ENCODE peak calls at places on chromosome 7, in ten cellular contexts. X is pancreas, C is stomach, D is mammary epithelial cell, Y is IMR-90, W is K562, A is heart right ventricle, L is PC-3, P is cardiac muscle cell, F is endothelial cell of umbilical vein. Z is an unnamed sample. For H3K27me3, H3K9me3 and H3K4me1, the result is how much of the 10 kb centered on the place peaks cover.

GRCh38 chr7:151125459-151125834 is 39.2 kb downstream of the AGAP3 start:
- DNase-seq in Y (no peak), A (peak), F (no peak), X (peak), W (no peak), P (peak), C (peak), L (no peak), D (no peak), Z (no peak)

GRCh38 chr7:4931932-4932331 is 27.1 kb downstream of the MMD2 start:
- DNase-seq in D (peak), A (no peak), F (no peak), P (peak), X (peak), L (peak), W (peak), Y (no peak), C (peak), Z (no peak)

GRCh38 chr7:30249316-30249715 is 35.1 kb upstream of the ZNRF2 start:
- DNase-seq in Y (no peak), D (no peak), X (no peak), A (no peak), W (no peak), F (no peak), C (no peak), P (no peak), L (no peak), Z (no peak)

GRCh38 chr7:103660455-103661371 is 214.7 kb upstream of the SLC26A5 start:
- DNase-seq in X (no peak), W (peak), L (peak), P (no peak), C (no peak), D (peak), Y (peak), A (no peak), F (peak), Z (no peak)

GRCh38 chr7:138226851-138227250 is 150.6 kb downstream of the AKR1D1 start:
- DNase-seq in W (no peak), A (no peak), X (no peak), L (no peak), P (no peak), D (no peak), F (no peak), C (no peak), Y (no peak), Z (no peak)

GRCh38 chr7:66267249-66267648 is 62.1 kb downstream of the TPST1 start:
- DNase-seq in Y (peak), X (no peak), L (no peak), F (no peak), C (no peak), P (no peak), W (no peak), D (peak), A (peak), Z (no peak)

GRCh38 chr7:22389892-22390291 is 32.9 kb upstream of the RAPGEF5 start:
- DNase-seq in F (no peak), D (no peak), C (no peak), A (no peak), L (no peak), P (no peak), Y (no peak), W (no peak), X (no peak), Z (no peak)

GRCh38 chr7:156475666-156476065 is 164.9 kb upstream of the RNF32 start:
- DNase-seq in D (no peak), P (no peak), W (peak), Y (peak), A (no peak), F (no peak), L (peak), X (no peak), C (no peak), Z (no peak)

GRCh38 chr7:24975647-24976260 is 4.2 kb downstream of the OSBPL3 start:
- DNase-seq in W (no peak), Y (peak), C (no peak), P (no peak), D (no peak), X (no peak), A (no peak), F (no peak), L (no peak), Z (no peak)

GRCh38 chr7:139620676-139621344 is 97.3 kb downstream of the CLEC2L start:
- DNase-seq in X (peak), Y (peak), W (peak), P (peak), L (peak), C (peak), D (peak), F (peak), A (no peak), Z (peak)

GRCh38 chr7:30349816-30350215 is 65.4 kb downstream of the ZNRF2 start:
- DNase-seq in X (no peak), D (no peak), P (no peak), A (no peak), L (no peak), F (no peak), Y (no peak), C (no peak), W (no peak), Z (no peak)

GRCh38 chr7:146514304-146514703 is 397.7 kb downstream of the CNTNAP2 start:
- DNase-seq in F (no peak), W (no peak), D (no peak), X (no peak), P (no peak), A (no peak), Y (no peak), C (no peak), L (no peak), Z (no peak)

GRCh38 chr7:140857048-140857447 is 67.7 kb downstream of the BRAF start:
- DNase-seq in L (no peak), Y (peak), A (no peak), P (no peak), X (no peak), F (no peak), C (no peak), D (no peak), W (no peak), Z (no peak)

GRCh38 chr7:125644113-125644512 is 714.5 kb upstream of the POT1 start:
- DNase-seq in Y (no peak), X (no peak), D (no peak), L (no peak), A (no peak), P (no peak), C (no peak), F (no peak), W (no peak), Z (no peak)

GRCh38 chr7:135712796-135713195 is 15.2 kb downstream of the SLC13A4 start:
- DNase-seq in A (no peak), F (peak), P (no peak), X (no peak), L (no peak), Y (no peak), W (no peak), C (no peak), D (no peak), Z (no peak)

GRCh38 chr7:117796889-117797288 is 76.4 kb downstream of the CTTNBP2 start:
- DNase-seq in X (no peak), A (no peak), Y (no peak), C (no peak), L (no peak), F (no peak), D (no peak), W (no peak), P (peak), Z (no peak)

GRCh38 chr7:73824986-73825385 is 5.8 kb upstream of the CLDN4 start:
- DNase-seq in F (no peak), X (peak), A (no peak), W (no peak), C (no peak), L (no peak), D (no peak), Y (no peak), P (no peak), Z (no peak)

GRCh38 chr7:55965805-55966421 is 1.5 kb downstream of the NIPSNAP2 start:
- DNase-seq in A (peak), L (peak), W (no peak), Y (peak), P (no peak), F (no peak), X (no peak), C (no peak), D (peak), Z (no peak)

GRCh38 chr7:17948503-17949238 is 8.4 kb upstream of the SNX13 start:
- DNase-seq in C (no peak), L (peak), D (peak), Y (peak), W (no peak), P (no peak), F (no peak), A (no peak), X (no peak), Z (no peak)

GRCh38 chr7:106493041-106493731 is 167.8 kb downstream of the CCDC71L start:
- DNase-seq in Y (no peak), P (peak), F (no peak), D (no peak), A (no peak), X (peak), L (no peak), C (peak), W (peak), Z (no peak)

GRCh38 chr7:119640861-119641260 is 632.1 kb upstream of the KCND2 start:
- DNase-seq in A (no peak), L (no peak), W (no peak), D (no peak), C (no peak), F (no peak), X (no peak), P (no peak), Y (no peak), Z (no peak)

GRCh38 chr7:140876519-140877248 is 48.0 kb downstream of the BRAF start:
- DNase-seq in C (no peak), F (peak), W (no peak), X (no peak), L (peak), D (peak), Y (peak), P (no peak), A (no peak), Z (no peak)

GRCh38 chr7:107660381-107661080 is at the start of gene SLC26A4:
- DNase-seq in F (no peak), P (no peak), W (no peak), X (no peak), L (no peak), C (no peak), A (no peak), Y (no peak), D (no peak), Z (no peak)

GRCh38 chr7:69598487-69599148 is 343 bp downstream of the AUTS2 start:
- DNase-seq in X (peak), A (peak), L (no peak), F (no peak), P (no peak), Y (no peak), D (peak), C (no peak), W (no peak), Z (no peak)

GRCh38 chr7:24501452-24502134 is 71.7 kb upstream of the PALS2 start:
- DNase-seq in D (no peak), Y (no peak), X (no peak), P (no peak), F (no peak), C (no peak), L (no peak), W (no peak), A (no peak), Z (no peak)

GRCh38 chr7:114083714-114084113 is 164.9 kb upstream of the PPP1R3A start:
- DNase-seq in W (no peak), D (no peak), P (peak), Y (no peak), F (peak), C (no peak), L (no peak), A (no peak), X (no peak), Z (no peak)
- H3K27me3 ChIP-seq in W (under half), D (half or more), P (half or more), Y (half or more), F (half or more), C (half or more), L (half or more), A (half or more), X (under half), Z (under half)

GRCh38 chr7:121103579-121103978 is 115.1 kb downstream of the CPED1 start:
- DNase-seq in Y (no peak), A (no peak), P (no peak), X (no peak), C (no peak), F (no peak), W (no peak), L (no peak), D (no peak), Z (no peak)
- H3K9me3 ChIP-seq in Y (under half), A (under half), P (under half), X (under half), C (under half), F (under half), W (under half), L (under half), D (under half), Z (under half)

GRCh38 chr7:42691030-42691639 is 220.7 kb downstream of the C7orf25 start:
- DNase-seq in D (peak), P (peak), W (peak), X (no peak), Y (peak), C (no peak), L (peak), F (peak), A (no peak), Z (no peak)

GRCh38 chr7:42693722-42694121 is 218.1 kb downstream of the C7orf25 start:
- DNase-seq in D (no peak), X (no peak), W (no peak), C (no peak), L (no peak), F (no peak), Y (no peak), A (peak), P (no peak), Z (no peak)

GRCh38 chr7:42699415-42700178 is 212.3 kb downstream of the C7orf25 start:
- DNase-seq in X (no peak), L (no peak), D (no peak), W (no peak), P (no peak), Y (no peak), A (no peak), F (no peak), C (no peak), Z (no peak)

GRCh38 chr7:42692609-42693008 is 219.3 kb downstream of the C7orf25 start:
- DNase-seq in C (no peak), A (no peak), F (no peak), D (no peak), Y (no peak), P (no peak), W (no peak), X (no peak), L (peak), Z (no peak)

GRCh38 chr7:42694894-42695553 is 216.8 kb downstream of the C7orf25 start:
- DNase-seq in L (peak), Y (no peak), D (no peak), A (no peak), F (no peak), W (no peak), X (no peak), C (peak), P (no peak), Z (no peak)
- H3K4me1 ChIP-seq in L (under half), Y (under half), D (under half), A (under half), F (under half), W (under half), X (under half), C (under half), P (under half), Z (under half)

GRCh38 chr7:100167912-100168323 is 499 bp downstream of the GAL3ST4 start:
- DNase-seq in A (no peak), P (peak), W (peak), D (no peak), F (no peak), L (no peak), Y (no peak), X (no peak), C (no peak), Z (no peak)

GRCh38 chr7:100166966-100167911 is 1.2 kb downstream of the GAL3ST4 start:
- DNase-seq in L (no peak), Y (no peak), F (no peak), A (no peak), P (no peak), D (no peak), W (peak), C (no peak), X (no peak), Z (no peak)

GRCh38 chr7:100163871-100164270 is 4.5 kb downstream of the GAL3ST4 start:
- DNase-seq in A (no peak), D (no peak), F (no peak), L (no peak), W (no peak), Y (no peak), X (no peak), P (no peak), C (no peak), Z (no peak)

GRCh38 chr7:100169147-100169850 is 882 bp upstream of the GAL3ST4 start:
- DNase-seq in A (no peak), L (no peak), X (no peak), P (no peak), W (peak), Y (no peak), C (no peak), F (no peak), D (no peak), Z (peak)

DNA sequence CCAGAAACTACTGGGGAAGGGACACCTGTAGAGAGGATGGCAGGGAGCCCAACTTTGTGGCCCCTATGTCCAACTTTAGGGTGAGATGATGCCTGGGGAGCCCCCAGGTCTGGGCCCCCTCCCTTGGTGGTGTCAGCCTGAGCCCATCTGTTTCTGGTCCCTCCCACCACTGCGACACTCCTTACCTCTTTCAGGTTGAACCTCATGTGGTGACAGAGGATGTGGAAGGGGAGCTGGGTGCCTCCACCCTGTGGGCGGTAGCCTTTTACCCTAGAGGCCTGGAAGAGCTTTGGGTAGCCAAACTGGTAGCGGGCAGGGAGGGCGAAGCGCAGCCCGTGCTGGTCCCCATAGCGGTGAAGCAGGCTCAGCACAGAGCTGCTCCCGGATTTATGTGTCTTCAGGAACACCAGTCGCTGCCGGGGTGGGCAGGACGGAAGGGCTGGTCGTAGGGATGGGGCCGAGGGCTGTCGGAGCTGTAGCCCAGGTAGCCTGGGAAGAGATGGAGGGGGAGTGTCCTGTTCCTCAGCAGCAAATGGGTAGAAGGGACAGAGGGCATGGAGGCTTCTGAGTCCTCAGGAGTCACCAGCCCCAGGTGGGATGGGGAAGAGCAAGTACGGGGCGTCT is 2.0 kb downstream of the GAL3ST4 start:
- DNase-seq in A (no peak), D (no peak), Y (no peak), W (no peak), F (no peak), C (no peak), L (no peak), X (no peak), P (no peak), Z (peak)
- H3K27me3 ChIP-seq in A (half or more), D (under half), Y (under half), W (under half), F (under half), C (under half), L (under half), X (under half), P (under half), Z (under half)

DNA sequence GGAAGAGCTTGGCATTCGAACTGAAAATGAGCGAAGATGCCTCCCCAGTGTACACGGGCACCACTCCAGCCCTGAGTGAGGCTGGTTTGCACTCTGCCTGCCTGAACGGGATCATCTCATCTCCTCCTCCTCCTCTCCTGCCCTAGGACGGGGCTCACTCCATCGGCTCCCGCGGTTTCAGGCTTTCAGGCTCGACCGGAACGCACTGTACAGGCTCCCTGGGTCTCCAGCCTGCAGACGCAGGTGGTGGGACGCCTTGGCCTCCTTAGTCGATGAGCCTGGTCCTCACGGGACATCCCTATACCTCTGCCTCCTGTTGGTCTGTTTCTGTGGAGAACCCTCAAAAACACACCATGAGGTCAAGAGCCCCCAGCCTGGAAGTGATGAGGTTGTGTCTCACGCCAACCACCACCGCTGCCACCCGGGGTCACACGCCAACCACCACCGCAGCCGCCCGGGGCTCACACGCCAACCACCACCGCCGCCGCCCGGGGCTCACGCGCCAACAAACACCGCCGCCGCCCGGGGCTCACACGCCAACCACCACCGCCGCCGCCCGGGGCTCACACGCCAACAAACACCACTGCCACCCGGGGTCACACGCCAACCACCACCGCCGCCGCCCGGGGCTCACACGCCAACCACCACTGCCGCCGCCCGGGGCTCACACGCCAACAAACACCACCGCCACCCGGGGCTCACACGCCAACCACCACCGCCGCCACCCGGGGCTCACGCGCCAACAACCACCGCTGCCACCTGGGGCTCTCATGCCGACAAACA is 56.3 kb downstream of the FOXL3 start:
- DNase-seq in L (no peak), C (no peak), Y (no peak), D (no peak), A (no peak), X (peak), W (no peak), P (no peak), F (no peak), Z (no peak)
- H3K9me3 ChIP-seq in L (under half), C (under half), Y (under half), D (under half), A (under half), X (under half), W (under half), P (under half), F (under half), Z (under half)

DNA sequence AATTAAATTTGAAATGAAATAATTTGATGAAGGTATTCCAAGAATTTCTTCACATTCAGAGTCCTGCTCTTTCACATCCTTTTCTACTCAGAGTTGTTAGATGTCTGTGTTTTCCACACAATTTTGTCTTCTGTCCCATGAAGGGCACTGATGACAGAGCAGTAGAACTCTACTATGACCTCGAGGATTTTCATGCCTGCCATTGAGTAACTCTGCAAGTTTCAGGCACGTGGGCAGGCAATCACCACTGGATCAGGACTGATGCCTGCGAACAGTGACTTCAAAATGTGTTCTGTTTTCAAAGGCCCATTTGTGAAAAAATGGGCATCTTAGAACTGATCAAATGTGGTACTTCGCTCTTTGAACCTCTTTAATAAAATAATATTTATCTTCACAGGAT is 91.1 kb downstream of the CDK6 start:
- DNase-seq in A (no peak), Y (no peak), W (no peak), P (no peak), X (no peak), F (no peak), L (no peak), C (no peak), D (no peak), Z (no peak)
- H3K4me1 ChIP-seq in A (under half), Y (under half), W (under half), P (under half), X (under half), F (under half), L (under half), C (under half), D (half or more), Z (under half)

DNA sequence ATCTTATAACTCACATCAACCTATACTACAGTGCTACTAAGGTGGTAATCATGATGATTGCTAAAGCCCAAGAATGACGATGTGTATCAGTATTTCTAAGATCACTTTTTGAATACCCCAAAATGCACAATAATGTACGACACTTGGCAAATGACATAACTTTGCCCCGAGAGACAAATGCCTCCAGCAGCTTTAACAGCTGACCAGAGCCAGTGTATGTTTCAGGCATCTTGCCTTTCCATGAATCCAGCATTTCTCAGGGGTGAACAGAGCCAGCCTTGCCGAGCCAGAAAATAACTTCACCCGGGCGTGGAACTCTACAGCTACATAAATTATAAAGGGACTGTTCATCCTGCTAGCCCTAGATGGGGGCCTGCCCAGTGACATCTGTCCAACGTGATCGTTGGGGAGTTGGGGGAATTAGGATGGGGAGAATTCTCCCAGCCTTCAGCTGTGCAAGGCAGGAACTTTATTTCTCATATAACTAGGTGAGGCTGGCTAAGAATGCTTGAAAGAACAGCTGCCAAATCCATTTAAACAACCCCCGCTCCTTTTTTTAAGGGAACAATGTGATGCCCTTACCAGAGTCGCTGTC is 1.7 kb downstream of the IGFBP3 start:
- DNase-seq in F (no peak), C (no peak), Y (no peak), L (no peak), W (no peak), D (no peak), X (no peak), A (no peak), P (no peak), Z (no peak)
- H3K27me3 ChIP-seq in F (under half), C (under half), Y (under half), L (under half), W (under half), D (under half), X (under half), A (half or more), P (half or more), Z (under half)

Z was measured in naive thymus-derived CD4-positive, alpha-beta T cell.